ENCODE peak calls at places on chromosome 5, in seven cellular contexts. I, S, B, N, C, H and R are unnamed samples. For H3K4me1, the result is how much of the 10 kb centered on the place peaks cover.

GRCh38 chr5:139744471-139745120 is 51.0 kb upstream of the PSD2 start:
- DNase-seq in I (no peak), S (no peak), B (no peak), N (no peak), C (no peak), H (no peak), R (no peak)

GRCh38 chr5:36535837-36536236 is 70.6 kb upstream of the SLC1A3 start:
- DNase-seq in I (no peak), S (no peak), B (no peak), N (no peak), C (no peak), H (no peak), R (no peak)

GRCh38 chr5:61417345-61417744 is 85.3 kb downstream of the ZSWIM6 start:
- DNase-seq in I (no peak), S (no peak), B (no peak), N (no peak), C (no peak), H (no peak), R (no peak)

GRCh38 chr5:74632947-74633356 is 7.6 kb downstream of the ENC1 start:
- DNase-seq in I (no peak), S (no peak), B (no peak), N (no peak), C (no peak), H (no peak), R (no peak)

GRCh38 chr5:91042856-91043255 is 340.3 kb downstream of the ARRDC3 start:
- DNase-seq in I (no peak), S (no peak), B (no peak), N (no peak), C (no peak), H (no peak), R (no peak)

GRCh38 chr5:61735531-61735930 is 403.5 kb downstream of the ZSWIM6 start:
- DNase-seq in I (no peak), S (no peak), B (no peak), N (no peak), C (no peak), H (no peak), R (no peak)

GRCh38 chr5:36414869-36415282 is 113.2 kb upstream of the RANBP3L start:
- DNase-seq in I (no peak), S (no peak), B (no peak), N (no peak), C (peak), H (peak), R (no peak)

GRCh38 chr5:3143382-3143781 is 391.9 kb upstream of the IRX2 start:
- DNase-seq in I (no peak), S (no peak), B (no peak), N (no peak), C (no peak), H (no peak), R (no peak)

GRCh38 chr5:83026930-83027687 is 50.1 kb downstream of the TMEM167A start:
- DNase-seq in I (no peak), S (no peak), B (no peak), N (no peak), C (no peak), H (peak), R (no peak)

GRCh38 chr5:163622796-163623195 is 117.4 kb downstream of the MAT2B start:
- DNase-seq in I (no peak), S (no peak), B (no peak), N (no peak), C (no peak), H (no peak), R (no peak)

GRCh38 chr5:86557920-86558319 is 59.8 kb upstream of the COX7C start:
- DNase-seq in I (no peak), S (no peak), B (no peak), N (no peak), C (no peak), H (no peak), R (no peak)

GRCh38 chr5:126015244-126016054 is 407.8 kb upstream of the GRAMD2B start:
- DNase-seq in I (no peak), S (no peak), B (no peak), N (no peak), C (no peak), H (no peak), R (no peak)

GRCh38 chr5:33806736-33807442 is 84.9 kb downstream of the ADAMTS12 start:
- DNase-seq in I (no peak), S (no peak), B (no peak), N (no peak), C (no peak), H (no peak), R (no peak)

GRCh38 chr5:81450940-81451339 is 57.0 kb upstream of the ACOT12 start:
- DNase-seq in I (no peak), S (no peak), B (no peak), N (no peak), C (no peak), H (no peak), R (no peak)

GRCh38 chr5:3175416-3175815 is 420.2 kb upstream of the IRX1 start:
- DNase-seq in I (no peak), S (no peak), B (no peak), N (no peak), C (no peak), H (no peak), R (no peak)

GRCh38 chr5:94526708-94527107 is 91.7 kb downstream of the KIAA0825 start:
- DNase-seq in I (no peak), S (no peak), B (no peak), N (no peak), C (no peak), H (no peak), R (no peak)

DNA sequence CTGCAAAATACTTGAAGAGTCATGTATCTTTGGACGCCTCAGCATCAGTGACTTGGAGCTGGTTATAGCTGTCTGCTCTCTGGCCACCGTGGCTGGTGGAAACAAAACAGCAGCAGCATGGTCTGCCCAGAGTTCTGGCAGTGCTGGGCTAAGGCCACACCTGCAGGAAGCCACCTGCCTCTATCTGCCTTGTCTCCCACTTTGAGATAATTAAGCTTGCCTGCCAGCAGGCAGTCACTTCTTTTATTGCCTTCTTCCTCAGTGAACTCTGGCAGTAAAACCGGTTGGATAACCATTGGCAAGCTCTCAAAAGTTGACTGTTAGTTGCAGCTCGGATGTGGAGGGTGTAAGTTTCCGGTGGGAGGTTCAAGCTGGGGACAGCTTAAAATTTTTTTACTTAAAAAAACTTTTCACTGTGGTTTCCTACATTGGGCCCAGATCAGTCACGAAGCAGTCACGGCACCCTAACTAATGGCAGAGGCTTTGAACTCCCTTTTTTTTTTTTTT is 4.9 kb downstream of the SMIM3 start:
- DNase-seq in I (peak), S (peak), B (peak), N (peak), C (no peak), H (peak), R (peak)
- H3K4me1 ChIP-seq in I (under half), S (under half), B (under half), N (half or more), C (under half), H (under half), R (under half)

DNA sequence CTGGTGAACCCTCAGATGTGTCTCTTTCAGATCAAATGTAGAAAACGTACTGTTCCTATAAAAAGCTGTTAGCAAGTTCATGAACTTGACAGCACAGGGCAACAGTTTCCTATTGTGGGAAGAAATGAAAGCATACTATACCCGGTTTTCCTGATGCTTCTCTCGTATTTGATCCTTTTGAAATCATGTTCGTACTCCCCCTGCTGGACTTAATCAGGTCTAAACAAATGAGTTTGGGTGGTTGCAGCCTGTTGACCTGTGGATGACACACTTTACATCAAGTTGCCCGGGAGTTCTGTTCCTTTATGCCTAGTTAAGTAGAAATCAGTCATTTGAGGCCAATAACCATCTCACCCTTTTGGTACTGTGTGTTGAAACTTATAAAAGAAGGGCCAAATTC is 1992.3 kb downstream of the MAT2B start:
- DNase-seq in I (no peak), S (no peak), B (peak), N (no peak), C (peak), H (no peak), R (no peak)
- TF ChIP-seq CTCF in I (no peak), S (no peak), B (no peak), N (peak), C (peak), H (peak), R (no peak)

DNA sequence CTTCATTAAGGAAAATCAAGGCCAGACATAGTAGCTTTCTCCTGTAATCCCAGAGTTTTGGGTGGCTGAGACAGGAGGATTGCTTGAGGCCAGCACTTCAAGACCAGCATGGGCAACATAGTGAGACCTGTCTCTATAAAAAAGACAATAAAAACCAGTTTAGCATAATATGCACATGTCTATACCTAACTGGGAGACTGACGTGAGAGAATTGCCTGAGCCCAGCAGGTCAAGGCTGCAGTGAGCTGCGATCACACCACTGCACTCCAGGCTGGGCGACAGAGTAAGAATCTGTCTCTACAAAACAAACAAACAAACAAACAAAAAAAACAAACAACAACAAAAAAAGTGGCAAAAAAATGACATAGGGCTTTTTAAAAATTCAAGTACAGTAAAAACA is 820.8 kb downstream of the MTRR start:
- DNase-seq in I (no peak), S (no peak), B (no peak), N (no peak), C (no peak), H (no peak), R (no peak)
- H3K4me3 ChIP-seq in I (no peak), S (no peak), B (no peak), N (no peak), C (no peak), H (no peak), R (no peak)

GRCh38 chr5:39678533-39678932 is 253.8 kb upstream of the DAB2 start:
- DNase-seq in I (no peak), S (no peak), B (no peak), N (no peak), C (no peak), H (no peak), R (no peak)

GRCh38 chr5:39680213-39680612 is 255.4 kb upstream of the DAB2 start:
- DNase-seq in I (no peak), S (no peak), B (no peak), N (no peak), C (no peak), H (no peak), R (no peak)

GRCh38 chr5:39674209-39675082 is 249.7 kb upstream of the DAB2 start:
- DNase-seq in I (no peak), S (no peak), B (no peak), N (no peak), C (no peak), H (no peak), R (no peak)

GRCh38 chr5:39671421-39672110 is 246.8 kb upstream of the DAB2 start:
- DNase-seq in I (no peak), S (no peak), B (no peak), N (no peak), C (no peak), H (no peak), R (no peak)

GRCh38 chr5:39675676-39676075 is 250.9 kb upstream of the DAB2 start:
- DNase-seq in I (no peak), S (no peak), B (no peak), N (no peak), C (no peak), H (no peak), R (no peak)
- H3K4me1 ChIP-seq in I (under half), S (under half), B (under half), N (under half), C (under half), H (under half), R (under half)

GRCh38 chr5:141369994-141370848 is at the start of gene PCDHGB3:
- DNase-seq in I (no peak), S (no peak), B (no peak), N (peak), C (no peak), H (peak), R (no peak)
- TF ChIP-seq CTCF in I (no peak), S (peak), B (no peak), N (peak), C (peak), H (peak), R (no peak)

GRCh38 chr5:122470365-122470764 is 158.3 kb downstream of the SNCAIP start:
- DNase-seq in I (no peak), S (no peak), B (no peak), N (no peak), C (no peak), H (no peak), R (no peak)

GRCh38 chr5:122471031-122471751 is 159.2 kb downstream of the SNCAIP start:
- DNase-seq in I (no peak), S (no peak), B (no peak), N (no peak), C (no peak), H (no peak), R (no peak)

GRCh38 chr5:122471752-122472061 is 159.7 kb downstream of the SNCAIP start:
- DNase-seq in I (no peak), S (no peak), B (no peak), N (no peak), C (no peak), H (no peak), R (no peak)

GRCh38 chr5:122473138-122473843 is 161.3 kb downstream of the SNCAIP start:
- DNase-seq in I (no peak), S (no peak), B (no peak), N (no peak), C (no peak), H (no peak), R (no peak)

DNA sequence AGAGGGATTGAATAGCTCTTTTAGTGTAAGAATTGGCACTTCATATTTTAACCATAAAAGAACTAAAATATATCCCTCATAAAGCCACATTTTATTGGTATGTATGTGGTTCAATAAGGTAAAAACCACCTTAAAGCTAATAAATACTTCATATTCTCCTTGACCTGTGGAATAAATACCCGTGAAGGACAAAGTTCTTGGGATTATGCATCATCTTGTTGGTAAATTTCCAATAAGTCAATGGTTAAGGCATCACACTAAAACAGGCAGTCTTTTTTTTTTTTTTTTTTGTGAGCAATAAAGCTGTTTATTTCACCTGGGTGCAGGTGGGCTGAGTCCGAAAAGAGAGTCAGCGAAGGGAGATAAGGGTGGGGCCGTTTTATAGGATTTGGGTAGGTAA is 161.9 kb downstream of the SNCAIP start:
- DNase-seq in I (no peak), S (no peak), B (no peak), N (no peak), C (no peak), H (no peak), R (no peak)
- H3K4me3 ChIP-seq in I (no peak), S (no peak), B (no peak), N (no peak), C (no peak), H (no peak), R (no peak)